ENCODE peak calls at places on chromosomes 11 and 22, in five cellular contexts. Q is IMR-90, X is neuronal stem cell, I is trophoblast cell, G is H1. S is an unnamed sample. For H3K36me3, the result is how much of the 10 kb centered on the place peaks cover.

GRCh38 chr22:19849800-19850481 is 4.7 kb downstream of the GNB1L start:
- DNase-seq in Q (no peak), X (no peak), I (peak), G (no peak), S (peak)

GRCh38 chr11:22331771-22332170 is 6.4 kb upstream of the SLC17A6 start:
- DNase-seq in Q (no peak), X (no peak), I (peak), G (no peak), S (no peak)

GRCh38 chr11:295351-296205 is 3.7 kb downstream of the IFITM5 start:
- DNase-seq in Q (no peak), X (no peak), I (no peak), G (no peak), S (no peak)

GRCh38 chr22:49006207-49007012 is 821.3 kb downstream of the BRD1 start:
- DNase-seq in Q (no peak), X (no peak), I (no peak), G (peak), S (no peak)

GRCh38 chr22:24473278-24473677 is 21.9 kb upstream of the UPB1 start:
- DNase-seq in Q (no peak), X (no peak), I (no peak), G (no peak), S (no peak)

GRCh38 chr11:44607324-44607962 is 42.0 kb downstream of the CD82 start:
- DNase-seq in Q (peak), X (no peak), I (no peak), G (no peak), S (peak)

GRCh38 chr11:62556872-62557631 is 10.4 kb upstream of the AHNAK start:
- DNase-seq in Q (peak), X (no peak), I (no peak), G (no peak), S (no peak)

GRCh38 chr22:44811141-44811540 is 58.8 kb downstream of the ARHGAP8 start:
- DNase-seq in Q (no peak), X (no peak), I (no peak), G (no peak), S (no peak)

GRCh38 chr22:38292694-38293093 is 19.9 kb upstream of the TMEM184B start:
- DNase-seq in Q (no peak), X (no peak), I (peak), G (no peak), S (peak)

GRCh38 chr11:35138606-35138948 is 394 bp upstream of the CD44 start:
- DNase-seq in Q (no peak), X (no peak), I (no peak), G (no peak), S (no peak)

GRCh38 chr11:71994786-71995185 is 3.9 kb upstream of the IL18BP start:
- DNase-seq in Q (no peak), X (no peak), I (no peak), G (no peak), S (no peak)

GRCh38 chr11:73429121-73429740 is 53.0 kb downstream of the RELT start:
- DNase-seq in Q (peak), X (no peak), I (no peak), G (no peak), S (peak)

GRCh38 chr11:33699515-33700424 is 856 bp downstream of the C11orf91 start:
- DNase-seq in Q (no peak), X (no peak), I (no peak), G (no peak), S (no peak)

GRCh38 chr22:45805413-45805812 is 133.8 kb downstream of the ATXN10 start:
- DNase-seq in Q (no peak), X (no peak), I (no peak), G (no peak), S (no peak)

GRCh38 chr11:72812604-72812967 is 1.6 kb upstream of the ATG16L2 start:
- DNase-seq in Q (no peak), X (no peak), I (peak), G (no peak), S (peak)

GRCh38 chr11:105823495-105824033 is 198.5 kb downstream of the MSANTD4 start:
- DNase-seq in Q (no peak), X (no peak), I (no peak), G (no peak), S (no peak)

GRCh38 chr11:79484872-79485271 is 44.0 kb upstream of the TENM4 start:
- DNase-seq in Q (no peak), X (no peak), I (no peak), G (no peak), S (no peak)

GRCh38 chr22:50271519-50271970 is 1.4 kb upstream of the MAPK11 start:
- DNase-seq in Q (peak), X (peak), I (peak), G (peak), S (peak)

GRCh38 chr11:19903620-19904069 is 191.0 kb downstream of the NAV2 start:
- DNase-seq in Q (peak), X (peak), I (peak), G (peak), S (peak)

GRCh38 chr11:71251159-71251721 is 1.1 kb downstream of the SHANK2 start:
- DNase-seq in Q (no peak), X (no peak), I (peak), G (no peak), S (no peak)

GRCh38 chr11:764322-765024 is 12.8 kb downstream of the GATD1 start:
- DNase-seq in Q (no peak), X (no peak), I (no peak), G (no peak), S (no peak)

GRCh38 chr11:122754553-122755322 is 83.6 kb upstream of the CRTAM start:
- DNase-seq in Q (no peak), X (no peak), I (peak), G (peak), S (peak)

GRCh38 chr22:44732661-44733060 is 19.7 kb upstream of the ARHGAP8 start:
- DNase-seq in Q (no peak), X (no peak), I (no peak), G (no peak), S (no peak)

GRCh38 chr11:504053-504993 is 2.7 kb downstream of the RNH1 start:
- DNase-seq in Q (no peak), X (no peak), I (no peak), G (no peak), S (no peak)

GRCh38 chr11:104060004-104060403 is 23.6 kb downstream of the DDI1 start:
- DNase-seq in Q (peak), X (no peak), I (no peak), G (no peak), S (no peak)
- H2AK5ac ChIP-seq in Q (no peak), X (no peak), I (no peak), G (no peak), S (no peak)

DNA sequence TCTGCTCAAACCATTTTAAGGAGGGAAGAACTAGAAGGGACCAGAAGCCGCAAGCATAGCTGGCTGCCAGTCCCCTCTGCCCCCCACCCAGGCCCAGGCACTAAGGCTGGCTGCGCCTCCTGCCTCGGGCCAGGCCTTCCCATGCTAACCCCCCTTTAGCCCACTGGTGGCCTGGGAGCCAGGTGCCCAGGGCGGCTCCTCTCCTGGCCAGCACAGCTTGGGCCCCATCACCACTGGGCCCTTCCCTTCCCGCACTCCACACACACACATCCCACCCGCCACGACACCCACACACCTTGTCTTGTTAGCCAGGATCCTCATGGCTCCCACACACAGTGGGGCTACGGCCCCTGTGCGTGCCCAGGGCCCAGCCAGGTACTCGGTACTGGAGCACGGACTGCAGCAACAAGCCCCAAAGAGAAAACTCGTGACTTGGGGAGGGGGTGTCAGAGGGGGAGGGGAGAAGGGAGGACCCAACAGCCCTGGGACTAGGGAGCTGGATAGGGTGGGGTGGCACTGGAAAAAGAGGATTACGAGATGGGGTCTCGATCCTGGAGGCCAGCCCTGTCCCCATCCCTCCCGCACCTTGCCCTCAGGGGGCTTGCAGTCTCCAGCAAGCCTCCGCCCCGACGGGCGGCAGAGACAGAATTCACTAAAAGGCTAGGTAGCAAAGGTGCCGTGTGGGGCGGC is 16.0 kb downstream of the BCL9L start:
- DNase-seq in Q (no peak), X (no peak), I (no peak), G (peak), S (no peak)
- H4K91ac ChIP-seq in Q (peak), X (peak), I (peak), G (peak), S (peak)

DNA sequence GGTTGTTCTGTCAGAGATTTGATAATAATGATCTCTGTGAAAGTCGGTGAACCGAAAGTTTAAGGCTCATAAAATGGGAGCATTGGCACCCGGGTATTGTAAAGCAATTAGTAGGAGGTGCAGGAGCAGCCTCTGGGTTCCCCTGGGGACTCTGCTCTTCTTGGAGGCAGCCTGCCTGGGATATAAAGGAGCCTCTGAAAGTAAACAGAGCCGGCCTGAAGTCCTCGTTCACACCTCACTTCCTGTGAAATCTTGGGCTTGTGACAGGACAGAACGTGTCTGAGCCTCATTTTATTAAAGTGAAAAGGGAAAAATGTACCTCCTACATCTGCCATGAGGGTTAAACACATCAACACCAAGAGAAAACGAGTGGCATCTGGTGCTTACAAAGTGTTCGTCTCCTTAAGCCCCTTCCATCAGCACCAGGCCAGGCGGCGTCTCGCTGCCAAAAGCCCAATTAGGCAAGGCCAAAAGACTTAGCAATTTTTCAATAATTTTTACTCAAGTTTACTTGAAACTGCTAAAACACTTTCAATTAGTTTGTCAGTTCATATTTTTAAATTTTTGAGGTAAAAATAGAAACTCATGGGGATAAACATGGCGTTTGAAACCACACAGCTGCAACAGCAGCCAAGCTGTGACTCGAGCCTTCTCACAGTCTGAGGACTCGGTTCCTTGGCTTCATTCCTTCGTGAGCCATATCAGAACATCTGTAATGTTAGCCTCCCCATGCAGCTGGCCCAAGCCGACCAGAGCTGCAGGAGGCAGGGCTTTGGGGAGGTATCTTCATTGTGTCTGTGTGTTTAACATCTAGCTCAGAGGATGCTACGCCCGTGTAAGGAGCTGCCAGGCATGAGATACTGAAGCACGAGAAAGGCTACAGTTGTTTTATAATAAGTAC is 33.6 kb downstream of the MAP6 start:
- DNase-seq in Q (peak), X (no peak), I (no peak), G (no peak), S (peak)
- H3K36me3 ChIP-seq in Q (under half), X (under half), I (under half), G (under half), S (under half)

DNA sequence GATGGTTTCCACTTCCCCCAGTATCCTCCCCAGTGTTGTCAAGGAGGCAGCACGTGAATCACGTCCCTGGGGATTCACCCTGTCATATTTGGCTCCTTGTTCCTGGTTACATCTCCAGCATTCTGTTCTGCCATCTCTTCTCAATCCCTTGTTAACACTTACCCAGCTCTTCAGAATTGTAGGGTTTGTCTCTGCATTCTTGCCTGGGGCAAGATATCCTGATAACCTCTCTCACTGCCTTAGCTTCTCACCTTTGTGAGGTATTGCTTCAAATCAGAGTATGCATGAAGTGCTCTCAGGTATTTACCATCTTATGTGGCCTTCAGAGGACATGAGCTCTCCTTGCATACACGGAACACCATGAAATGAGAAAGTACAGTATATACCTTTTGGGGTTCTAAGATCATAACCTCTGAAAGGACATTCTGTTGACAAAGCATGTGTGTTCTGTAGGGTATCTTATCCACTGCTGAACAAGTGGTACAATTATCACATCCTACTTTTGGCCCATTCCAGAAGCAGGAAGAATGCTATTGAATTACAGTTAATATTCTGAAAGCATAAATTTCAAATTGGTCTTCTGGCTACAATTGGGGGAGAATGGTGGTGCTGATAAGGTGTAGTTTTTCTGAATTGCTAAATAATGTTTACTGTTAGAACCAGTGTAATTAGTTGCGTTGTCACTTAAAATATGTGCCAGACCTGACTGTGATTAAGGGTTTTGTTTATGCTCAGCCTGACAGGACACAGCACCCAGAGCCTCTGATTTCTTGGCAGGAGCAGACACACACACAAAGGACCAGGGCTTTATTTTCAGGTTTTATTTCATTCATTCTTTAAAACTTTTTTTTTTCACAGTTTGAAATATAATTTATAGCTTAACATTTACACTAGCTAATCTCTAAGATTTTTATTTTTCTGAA is 32.7 kb downstream of the VSTM5 start:
- DNase-seq in Q (no peak), X (no peak), I (peak), G (no peak), S (no peak)
- H2AK5ac ChIP-seq in Q (no peak), X (no peak), I (no peak), G (no peak), S (no peak)

GRCh38 chr11:111155021-111155420 is 90.5 kb upstream of the POU2AF2 start:
- DNase-seq in Q (peak), X (no peak), I (no peak), G (no peak), S (peak)
- H4K91ac ChIP-seq in Q (no peak), X (no peak), I (no peak), G (no peak), S (no peak)